ENCODE peak calls at places on chromosomes 11 and 22, in ten cellular contexts. One of them, this sample, is unnamed.

GRCh38 chr11:107102692-107103463 is 84.6 kb upstream of the GUCY1A2 start:
- DNase-seq in tibial artery: no peak
- DNase-seq in heart right ventricle: peak
- DNase-seq in endodermal cell: no peak
- DNase-seq in transverse colon: no peak
- DNase-seq in spleen: no peak
- DNase-seq in H7: no peak
- DNase-seq in RWPE2: no peak
- DNase-seq in CD8-positive, alpha-beta T cell: no peak
- DNase-seq in fibroblast of pulmonary artery: no peak
- DNase-seq in this sample: no peak

GRCh38 chr11:17733261-17733660 is 1.3 kb upstream of the KCNC1 start:
- DNase-seq in transverse colon: no peak
- DNase-seq in fibroblast of pulmonary artery: no peak
- DNase-seq in CD8-positive, alpha-beta T cell: no peak
- DNase-seq in H7: no peak
- DNase-seq in tibial artery: peak
- DNase-seq in spleen: no peak
- DNase-seq in RWPE2: no peak
- DNase-seq in heart right ventricle: no peak
- DNase-seq in endodermal cell: no peak
- DNase-seq in this sample: no peak

GRCh38 chr22:46054091-46054877 is 77.3 kb upstream of the WNT7B start:
- DNase-seq in CD8-positive, alpha-beta T cell: peak
- DNase-seq in fibroblast of pulmonary artery: peak
- DNase-seq in endodermal cell: peak
- DNase-seq in spleen: peak
- DNase-seq in H7: peak
- DNase-seq in transverse colon: peak
- DNase-seq in heart right ventricle: peak
- DNase-seq in RWPE2: peak
- DNase-seq in tibial artery: peak
- DNase-seq in this sample: no peak

GRCh38 chr11:61083601-61084147 is 18.6 kb upstream of the CD5 start:
- DNase-seq in H7: no peak
- DNase-seq in transverse colon: no peak
- DNase-seq in CD8-positive, alpha-beta T cell: peak
- DNase-seq in spleen: no peak
- DNase-seq in fibroblast of pulmonary artery: no peak
- DNase-seq in heart right ventricle: no peak
- DNase-seq in RWPE2: no peak
- DNase-seq in endodermal cell: no peak
- DNase-seq in tibial artery: peak
- DNase-seq in this sample: no peak

GRCh38 chr11:94417386-94417987 is 16.3 kb upstream of the GPR83 start:
- DNase-seq in tibial artery: no peak
- DNase-seq in RWPE2: no peak
- DNase-seq in CD8-positive, alpha-beta T cell: no peak
- DNase-seq in spleen: no peak
- DNase-seq in endodermal cell: no peak
- DNase-seq in H7: no peak
- DNase-seq in heart right ventricle: no peak
- DNase-seq in fibroblast of pulmonary artery: peak
- DNase-seq in transverse colon: no peak
- DNase-seq in this sample: peak

GRCh38 chr22:42643632-42644421 is 3.4 kb upstream of the ATP5MGL start:
- DNase-seq in transverse colon: no peak
- DNase-seq in heart right ventricle: no peak
- DNase-seq in spleen: no peak
- DNase-seq in H7: peak
- DNase-seq in tibial artery: no peak
- DNase-seq in endodermal cell: no peak
- DNase-seq in CD8-positive, alpha-beta T cell: no peak
- DNase-seq in fibroblast of pulmonary artery: no peak
- DNase-seq in RWPE2: no peak
- DNase-seq in this sample: no peak

GRCh38 chr11:33779849-33780528 is 5.7 kb upstream of the FBXO3 start:
- DNase-seq in H7: no peak
- DNase-seq in RWPE2: no peak
- DNase-seq in spleen: no peak
- DNase-seq in fibroblast of pulmonary artery: peak
- DNase-seq in heart right ventricle: no peak
- DNase-seq in tibial artery: no peak
- DNase-seq in endodermal cell: peak
- DNase-seq in transverse colon: no peak
- DNase-seq in CD8-positive, alpha-beta T cell: no peak
- DNase-seq in this sample: peak

GRCh38 chr11:9132203-9132878 is 40.9 kb upstream of the SCUBE2 start:
- DNase-seq in transverse colon: no peak
- DNase-seq in CD8-positive, alpha-beta T cell: no peak
- DNase-seq in tibial artery: no peak
- DNase-seq in H7: no peak
- DNase-seq in endodermal cell: no peak
- DNase-seq in spleen: no peak
- DNase-seq in RWPE2: no peak
- DNase-seq in heart right ventricle: no peak
- DNase-seq in fibroblast of pulmonary artery: no peak
- DNase-seq in this sample: no peak

GRCh38 chr11:64582885-64583284 is 8.1 kb upstream of the SLC22A12 start:
- DNase-seq in transverse colon: no peak
- DNase-seq in spleen: peak
- DNase-seq in tibial artery: no peak
- DNase-seq in heart right ventricle: no peak
- DNase-seq in H7: no peak
- DNase-seq in fibroblast of pulmonary artery: no peak
- DNase-seq in CD8-positive, alpha-beta T cell: no peak
- DNase-seq in RWPE2: peak
- DNase-seq in endodermal cell: no peak
- DNase-seq in this sample: no peak

GRCh38 chr11:64583296-64584262 is 7.4 kb upstream of the SLC22A12 start:
- DNase-seq in endodermal cell: no peak
- DNase-seq in transverse colon: no peak
- DNase-seq in tibial artery: peak
- DNase-seq in fibroblast of pulmonary artery: peak
- DNase-seq in spleen: peak
- DNase-seq in H7: peak
- DNase-seq in CD8-positive, alpha-beta T cell: no peak
- DNase-seq in RWPE2: peak
- DNase-seq in heart right ventricle: peak
- DNase-seq in this sample: no peak

GRCh38 chr11:64581057-64581523 is 9.9 kb upstream of the SLC22A12 start:
- DNase-seq in transverse colon: no peak
- DNase-seq in RWPE2: peak
- DNase-seq in endodermal cell: no peak
- DNase-seq in H7: no peak
- DNase-seq in CD8-positive, alpha-beta T cell: no peak
- DNase-seq in spleen: peak
- DNase-seq in fibroblast of pulmonary artery: no peak
- DNase-seq in tibial artery: no peak
- DNase-seq in heart right ventricle: no peak
- DNase-seq in this sample: no peak

GRCh38 chr11:64588701-64589100 is 2.3 kb upstream of the SLC22A12 start:
- DNase-seq in spleen: no peak
- DNase-seq in transverse colon: no peak
- DNase-seq in tibial artery: no peak
- DNase-seq in fibroblast of pulmonary artery: no peak
- DNase-seq in CD8-positive, alpha-beta T cell: no peak
- DNase-seq in endodermal cell: no peak
- DNase-seq in RWPE2: no peak
- DNase-seq in H7: no peak
- DNase-seq in heart right ventricle: no peak
- DNase-seq in this sample: no peak

GRCh38 chr11:64585150-64585549 is 5.9 kb upstream of the SLC22A12 start:
- DNase-seq in transverse colon: no peak
- DNase-seq in endodermal cell: no peak
- DNase-seq in tibial artery: no peak
- DNase-seq in heart right ventricle: no peak
- DNase-seq in H7: no peak
- DNase-seq in CD8-positive, alpha-beta T cell: no peak
- DNase-seq in RWPE2: peak
- DNase-seq in spleen: no peak
- DNase-seq in fibroblast of pulmonary artery: no peak
- DNase-seq in this sample: no peak
- H3K4me3 ChIP-seq in transverse colon: no peak
- H3K4me3 ChIP-seq in endodermal cell: no peak
- H3K4me3 ChIP-seq in tibial artery: no peak
- H3K4me3 ChIP-seq in heart right ventricle: no peak
- H3K4me3 ChIP-seq in H7: no peak
- H3K4me3 ChIP-seq in CD8-positive, alpha-beta T cell: no peak
- H3K4me3 ChIP-seq in RWPE2: no peak
- H3K4me3 ChIP-seq in spleen: no peak
- H3K4me3 ChIP-seq in fibroblast of pulmonary artery: no peak
- H3K4me3 ChIP-seq in this sample: no peak

GRCh38 chr22:26553056-26553752 is 36.7 kb downstream of the TPST2 start:
- DNase-seq in RWPE2: no peak
- DNase-seq in H7: no peak
- DNase-seq in spleen: no peak
- DNase-seq in CD8-positive, alpha-beta T cell: no peak
- DNase-seq in heart right ventricle: no peak
- DNase-seq in endodermal cell: no peak
- DNase-seq in tibial artery: no peak
- DNase-seq in transverse colon: no peak
- DNase-seq in fibroblast of pulmonary artery: peak
- DNase-seq in this sample: peak
- H3K4me3 ChIP-seq in RWPE2: no peak
- H3K4me3 ChIP-seq in H7: no peak
- H3K4me3 ChIP-seq in spleen: no peak
- H3K4me3 ChIP-seq in CD8-positive, alpha-beta T cell: no peak
- H3K4me3 ChIP-seq in heart right ventricle: no peak
- H3K4me3 ChIP-seq in endodermal cell: no peak
- H3K4me3 ChIP-seq in tibial artery: no peak
- H3K4me3 ChIP-seq in transverse colon: no peak
- H3K4me3 ChIP-seq in fibroblast of pulmonary artery: peak
- H3K4me3 ChIP-seq in this sample: no peak

GRCh38 chr11:63508009-63508408 is 2.1 kb downstream of the LGALS12 start:
- DNase-seq in endodermal cell: peak
- DNase-seq in H7: peak
- DNase-seq in spleen: no peak
- DNase-seq in CD8-positive, alpha-beta T cell: no peak
- DNase-seq in transverse colon: no peak
- DNase-seq in tibial artery: no peak
- DNase-seq in heart right ventricle: peak
- DNase-seq in fibroblast of pulmonary artery: no peak
- DNase-seq in RWPE2: no peak
- DNase-seq in this sample: no peak

GRCh38 chr11:63504933-63505586 is 824 bp upstream of the LGALS12 start:
- DNase-seq in transverse colon: no peak
- DNase-seq in tibial artery: peak
- DNase-seq in endodermal cell: no peak
- DNase-seq in spleen: no peak
- DNase-seq in fibroblast of pulmonary artery: peak
- DNase-seq in heart right ventricle: peak
- DNase-seq in RWPE2: no peak
- DNase-seq in H7: peak
- DNase-seq in CD8-positive, alpha-beta T cell: no peak
- DNase-seq in this sample: no peak

GRCh38 chr11:63503492-63503891 is 2.4 kb upstream of the LGALS12 start:
- DNase-seq in H7: no peak
- DNase-seq in fibroblast of pulmonary artery: no peak
- DNase-seq in CD8-positive, alpha-beta T cell: no peak
- DNase-seq in RWPE2: no peak
- DNase-seq in transverse colon: no peak
- DNase-seq in endodermal cell: no peak
- DNase-seq in spleen: no peak
- DNase-seq in tibial artery: no peak
- DNase-seq in heart right ventricle: no peak
- DNase-seq in this sample: no peak

GRCh38 chr11:63504054-63504453 is 1.8 kb upstream of the LGALS12 start:
- DNase-seq in endodermal cell: no peak
- DNase-seq in transverse colon: no peak
- DNase-seq in spleen: no peak
- DNase-seq in CD8-positive, alpha-beta T cell: no peak
- DNase-seq in heart right ventricle: no peak
- DNase-seq in H7: peak
- DNase-seq in fibroblast of pulmonary artery: no peak
- DNase-seq in RWPE2: no peak
- DNase-seq in tibial artery: no peak
- DNase-seq in this sample: no peak

DNA sequence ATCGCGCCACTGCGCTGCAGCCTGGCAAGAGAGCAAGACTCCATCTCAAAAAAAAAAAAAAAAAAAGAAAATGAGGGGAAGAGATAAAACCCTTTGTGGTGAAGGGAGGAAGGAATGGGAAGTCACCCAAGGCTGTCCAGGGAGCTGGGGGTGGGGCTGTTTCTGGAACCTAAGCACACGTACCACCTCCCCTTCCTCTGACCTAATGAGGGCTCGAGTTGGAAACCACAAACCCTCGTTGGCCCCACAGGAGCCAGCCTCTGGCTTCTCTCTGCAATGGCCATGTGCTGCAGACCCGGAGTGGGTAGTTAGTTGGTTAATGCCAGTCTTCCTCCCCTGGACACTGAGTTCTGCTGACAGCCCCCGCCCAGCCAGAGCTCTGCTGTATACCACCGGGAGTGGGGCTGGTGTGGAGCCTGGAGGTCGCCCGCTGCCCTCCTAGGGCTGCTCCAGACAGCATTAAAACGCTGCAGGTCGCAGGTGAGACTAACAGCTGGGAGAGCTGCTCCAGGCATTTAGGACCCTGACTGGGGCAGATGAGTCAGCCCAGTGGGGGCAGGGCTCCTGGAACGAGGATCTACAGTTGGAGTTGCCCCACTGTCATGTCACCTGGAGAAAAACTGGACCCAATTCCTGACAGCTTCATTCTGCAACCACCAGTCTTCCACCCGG is at the start of gene LGALS12:
- DNase-seq in H7: peak
- DNase-seq in tibial artery: no peak
- DNase-seq in endodermal cell: peak
- DNase-seq in RWPE2: no peak
- DNase-seq in transverse colon: no peak
- DNase-seq in spleen: no peak
- DNase-seq in heart right ventricle: no peak
- DNase-seq in CD8-positive, alpha-beta T cell: no peak
- DNase-seq in fibroblast of pulmonary artery: peak
- DNase-seq in this sample: no peak
- H3K4me3 ChIP-seq in H7: no peak
- H3K4me3 ChIP-seq in tibial artery: no peak
- H3K4me3 ChIP-seq in endodermal cell: no peak
- H3K4me3 ChIP-seq in RWPE2: no peak
- H3K4me3 ChIP-seq in transverse colon: no peak
- H3K4me3 ChIP-seq in spleen: no peak
- H3K4me3 ChIP-seq in heart right ventricle: no peak
- H3K4me3 ChIP-seq in CD8-positive, alpha-beta T cell: no peak
- H3K4me3 ChIP-seq in fibroblast of pulmonary artery: no peak
- H3K4me3 ChIP-seq in this sample: no peak

DNA sequence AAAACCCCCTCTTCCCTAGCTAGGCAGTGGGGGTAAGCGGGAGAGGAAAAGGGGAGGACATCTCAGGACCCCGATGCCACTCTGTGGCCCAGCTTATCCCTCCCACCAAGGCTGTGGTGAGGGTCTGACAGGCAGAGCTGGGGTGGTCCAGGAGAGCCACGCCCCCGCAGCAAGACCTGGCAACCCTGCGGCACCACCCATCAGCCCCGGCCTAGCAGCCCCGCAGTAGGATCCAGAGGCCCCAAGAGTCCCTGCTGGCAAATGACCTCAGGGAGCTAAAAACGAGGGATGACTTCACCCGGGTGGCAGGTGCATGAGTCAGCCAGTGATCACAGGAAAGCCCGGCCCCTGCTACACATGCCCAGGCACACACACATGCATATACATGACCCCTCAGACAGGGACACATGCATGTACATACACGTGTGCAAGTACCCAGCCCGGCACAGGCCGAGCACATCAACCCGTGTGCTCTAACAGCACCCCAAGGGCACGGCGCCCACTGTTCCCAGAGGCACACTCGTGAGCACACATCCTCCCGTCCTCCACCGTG is 32.3 kb downstream of the ARVCF start:
- DNase-seq in tibial artery: peak
- DNase-seq in heart right ventricle: peak
- DNase-seq in spleen: peak
- DNase-seq in endodermal cell: no peak
- DNase-seq in fibroblast of pulmonary artery: peak
- DNase-seq in RWPE2: no peak
- DNase-seq in CD8-positive, alpha-beta T cell: no peak
- DNase-seq in H7: no peak
- DNase-seq in transverse colon: no peak
- DNase-seq in this sample: no peak
- H3K4me3 ChIP-seq in tibial artery: peak
- H3K4me3 ChIP-seq in heart right ventricle: no peak
- H3K4me3 ChIP-seq in spleen: peak
- H3K4me3 ChIP-seq in endodermal cell: no peak
- H3K4me3 ChIP-seq in fibroblast of pulmonary artery: no peak
- H3K4me3 ChIP-seq in RWPE2: no peak
- H3K4me3 ChIP-seq in CD8-positive, alpha-beta T cell: no peak
- H3K4me3 ChIP-seq in H7: no peak
- H3K4me3 ChIP-seq in transverse colon: no peak
- H3K4me3 ChIP-seq in this sample: no peak